ENCODE peak calls at places on chromosomes 3 and 15, in nine cellular contexts. V is transverse colon, P is ovary, O is mammary epithelial cell, D is esophagus muscularis mucosa, S is right cardiac atrium, Y is tibial nerve, R is cardiac muscle cell, N is NT2/D1. Z is an unnamed sample.

GRCh38 chr3:10377148-10377725 is 56.3 kb upstream of the SEC13 start:
- DNase-seq in D (no peak), S (peak; percentile 72), N (no peak), V (no peak), Y (no peak), R (peak; percentile 64), O (no peak), P (no peak), Z (no peak)

GRCh38 chr3:49718419-49719213 is 868 bp downstream of the AMIGO3 start:
- DNase-seq in Y (no peak), V (no peak), O (no peak), D (no peak), R (peak; percentile 11), P (peak; percentile 41), N (no peak), S (peak; percentile 71), Z (no peak)

GRCh38 chr3:68088216-68088615 is 433.8 kb upstream of the SUCLG2 start:
- DNase-seq in R (no peak), N (no peak), V (no peak), S (no peak), P (no peak), D (no peak), O (no peak), Y (no peak), Z (no peak)

GRCh38 chr15:59165726-59166125 is 40.9 kb upstream of the LDHAL6B start:
- DNase-seq in P (no peak), Y (no peak), V (no peak), S (no peak), N (no peak), R (no peak), D (no peak), O (peak; percentile 88), Z (peak; percentile 36)

GRCh38 chr15:49225572-49226281 is 55.7 kb downstream of the GALK2 start:
- DNase-seq in R (peak; percentile 79), D (no peak), S (no peak), P (no peak), V (no peak), O (peak; percentile 46), Y (no peak), N (no peak), Z (peak; percentile 34)

GRCh38 chr15:32098033-32098432 is 67.7 kb downstream of the CHRNA7 start:
- DNase-seq in P (no peak), Y (no peak), R (no peak), N (no peak), S (no peak), V (peak; percentile 13), D (peak; percentile 72), O (no peak), Z (no peak)

GRCh38 chr15:78630886-78631633 is 9.9 kb downstream of the CHRNB4 start:
- DNase-seq in R (no peak), N (no peak), Y (no peak), V (no peak), P (no peak), D (no peak), S (no peak), O (no peak), Z (no peak)

GRCh38 chr15:54410481-54410880 is 432.2 kb downstream of the UNC13C start:
- DNase-seq in S (no peak), Y (no peak), N (no peak), D (no peak), V (no peak), R (no peak), P (no peak), O (no peak), Z (no peak)

GRCh38 chr15:26294062-26294689 is 431.0 kb upstream of the ATP10A start:
- DNase-seq in Y (no peak), S (peak; percentile 82), R (peak; percentile 13), V (no peak), P (no peak), D (no peak), O (no peak), N (peak; percentile 25), Z (no peak)

GRCh38 chr3:127035672-127036071 is 52.8 kb downstream of the PLXNA1 start:
- DNase-seq in Y (peak; percentile 50), P (peak; percentile 93), D (no peak), R (no peak), O (peak; percentile 48), S (peak; percentile 86), N (no peak), V (peak; percentile 91), Z (no peak)

GRCh38 chr3:74501001-74501400 is 113.5 kb downstream of the CNTN3 start:
- DNase-seq in V (no peak), Y (no peak), R (no peak), P (no peak), N (no peak), O (no peak), S (no peak), D (no peak), Z (no peak)

DNA sequence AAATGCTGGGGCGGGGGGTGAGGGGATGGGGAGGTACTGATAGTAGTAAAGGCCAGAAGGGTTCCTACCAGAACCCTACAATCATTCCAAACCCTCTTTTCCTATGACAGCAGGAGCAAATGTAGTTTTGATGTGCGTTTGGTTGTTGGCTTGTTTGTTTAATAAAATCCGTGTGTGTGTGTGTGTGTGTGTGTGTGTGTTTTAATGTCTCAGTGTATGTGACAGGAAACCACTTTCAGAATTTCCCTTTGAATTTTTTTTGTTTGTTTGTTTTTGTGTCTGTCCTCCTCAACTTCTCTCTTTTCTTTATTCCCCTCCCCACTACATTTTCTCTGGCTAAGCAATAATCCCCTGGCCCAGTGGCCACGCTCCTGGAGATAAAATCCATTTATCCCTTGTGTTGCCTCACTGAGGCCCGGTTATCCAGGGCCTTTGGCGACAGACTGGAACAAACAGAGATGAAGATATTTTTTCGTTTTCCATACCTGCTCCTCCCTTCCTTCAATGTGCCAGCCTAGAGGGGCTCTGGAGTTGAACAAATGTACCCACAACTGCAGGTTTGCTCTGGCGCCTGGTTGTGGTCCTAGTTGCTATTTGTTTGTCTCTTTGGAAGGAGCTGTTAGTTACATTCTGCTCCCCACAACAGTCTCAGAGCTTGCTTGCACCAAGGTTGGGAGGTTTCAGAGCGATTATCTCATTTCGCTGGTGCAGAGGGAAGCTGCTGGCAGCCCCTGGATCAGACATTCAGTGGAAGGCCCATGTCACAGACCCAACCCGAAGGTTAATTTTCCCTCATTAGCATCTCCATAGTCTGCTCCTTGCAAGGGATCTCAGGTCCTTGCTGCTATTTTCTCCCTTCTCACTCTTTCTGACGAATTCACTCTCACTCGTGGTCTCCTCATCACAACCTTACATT is 17.9 kb downstream of the NR2F2 start:
- DNase-seq in P (no peak), R (no peak), Y (no peak), N (no peak), S (peak; percentile 34), O (no peak), V (no peak), D (no peak), Z (no peak)
- H3K4me3 ChIP-seq in P (peak overlapping the region; percentile 46), R (no peak overlapping the region), Y (peak overlapping the region; percentile 74), N (no peak overlapping the region), S (peak overlapping the region; percentile 44), O (no peak overlapping the region), V (no peak overlapping the region), D (peak overlapping the region; percentile 78), Z (no peak overlapping the region)

DNA sequence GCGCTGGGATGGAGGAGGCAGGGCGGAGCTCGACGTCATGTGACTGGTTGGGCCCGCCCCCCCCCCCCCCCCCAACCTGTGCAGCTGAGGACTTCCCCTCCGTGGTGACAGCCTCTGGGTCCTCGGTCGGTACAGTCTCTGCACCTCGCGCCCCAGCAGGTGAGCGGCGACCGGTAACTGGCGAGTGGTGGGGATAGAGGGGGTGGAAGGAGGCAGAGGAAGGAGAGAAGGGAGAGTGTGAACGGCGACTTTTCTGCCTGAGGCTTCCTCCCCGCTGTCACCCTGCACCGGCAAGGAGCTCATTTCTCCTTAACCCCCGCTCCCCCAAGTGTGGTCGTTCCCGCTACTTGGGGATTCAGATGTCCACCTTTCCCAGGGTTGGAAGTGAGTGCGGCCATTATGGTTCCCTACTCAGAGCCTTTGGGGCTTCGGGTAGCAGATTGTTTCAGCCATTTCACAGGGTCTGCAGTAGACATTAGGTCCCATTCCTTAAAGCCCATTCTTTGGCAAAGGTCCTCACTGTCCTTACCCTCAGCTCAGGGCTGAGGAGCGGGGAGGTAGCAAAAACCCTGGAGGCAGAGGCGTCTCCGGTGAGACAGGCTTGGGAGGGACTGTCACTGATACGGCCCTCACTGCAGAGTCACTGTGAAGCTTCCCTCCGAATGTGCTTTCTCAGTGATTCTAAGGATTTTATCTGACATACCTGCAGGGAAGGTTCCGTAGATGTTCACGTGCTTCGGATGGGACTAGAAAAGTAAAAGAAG is at the start of gene ATP6V1A:
- DNase-seq in N (no peak), O (no peak), P (peak; percentile 74), D (peak; percentile 97), Y (no peak), R (peak; percentile 74), V (peak; percentile 82), S (peak; percentile 84), Z (peak; percentile 53)
- H3K9me3 ChIP-seq in N (no peaks in the 10 kb centered on the region), O (no peaks in the 10 kb centered on the region), P (no peaks in the 10 kb centered on the region), D (no peaks in the 10 kb centered on the region), Y (no peaks in the 10 kb centered on the region), R (no peaks in the 10 kb centered on the region), V (no peaks in the 10 kb centered on the region), S (no peaks in the 10 kb centered on the region), Z (no peaks in the 10 kb centered on the region)

GRCh38 chr3:14281053-14281452 is 102.4 kb downstream of the LSM3 start:
- DNase-seq in Y (no peak), S (no peak), P (no peak), V (no peak), R (no peak), O (no peak), D (no peak), N (no peak), Z (no peak)
- H3K27me3 ChIP-seq in Y (no peaks in the 10 kb centered on the region), S (no peaks in the 10 kb centered on the region), P (no peaks in the 10 kb centered on the region), V (peaks cover 19% of the 10 kb centered on the region), R (no peaks in the 10 kb centered on the region), O (no peaks in the 10 kb centered on the region), D (no peaks in the 10 kb centered on the region), N (no peaks in the 10 kb centered on the region), Z (peaks cover 11% of the 10 kb centered on the region)

GRCh38 chr3:60192297-60193114 is 1058.7 kb downstream of the FHIT start:
- DNase-seq in D (no peak), N (no peak), Y (no peak), R (no peak), P (no peak), O (no peak), S (no peak), V (no peak), Z (no peak)

GRCh38 chr3:60186359-60186758 is 1064.9 kb downstream of the FHIT start:
- DNase-seq in N (no peak), V (no peak), R (no peak), Y (no peak), S (no peak), O (no peak), P (no peak), D (no peak), Z (no peak)

GRCh38 chr3:60188803-60189202 is 1062.4 kb downstream of the FHIT start:
- DNase-seq in O (no peak), S (no peak), V (no peak), D (no peak), R (no peak), P (no peak), N (no peak), Y (no peak), Z (no peak)

GRCh38 chr3:60190073-60190472 is 1061.2 kb downstream of the FHIT start:
- DNase-seq in S (no peak), P (no peak), N (no peak), Y (no peak), O (no peak), D (no peak), R (no peak), V (no peak), Z (no peak)

DNA sequence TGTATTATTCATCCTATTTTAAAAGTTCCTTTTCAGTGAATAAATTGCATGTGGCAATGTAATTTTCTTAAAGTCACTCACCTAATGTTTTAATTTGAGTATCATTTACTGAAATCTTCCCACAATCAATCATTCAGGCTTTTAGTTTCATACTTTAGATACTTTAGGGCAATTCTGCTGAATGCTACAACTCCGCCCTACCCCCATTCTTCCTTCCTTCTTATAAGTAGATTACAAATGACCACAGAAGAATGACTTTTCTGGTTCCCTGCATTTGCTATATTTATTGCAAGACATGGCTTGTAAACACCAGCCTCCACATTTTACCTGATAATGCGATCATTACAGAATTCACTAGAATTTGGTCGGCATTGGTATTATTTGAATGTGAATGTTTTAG is 1061.9 kb downstream of the FHIT start:
- DNase-seq in R (no peak), D (no peak), Y (no peak), O (no peak), P (no peak), S (no peak), V (no peak), N (no peak), Z (no peak)
- H3K4me3 ChIP-seq in R (no peak overlapping the region), D (no peak overlapping the region), Y (no peak overlapping the region), O (no peak overlapping the region), P (no peak overlapping the region), S (no peak overlapping the region), V (no peak overlapping the region), N (no peak overlapping the region), Z (no peak overlapping the region)

Z was measured in SJCRH30.